ENCODE peak calls at places on chromosomes 7 and 10, in seven cellular contexts. One of them, this sample, is unnamed.

GRCh38 chr10:120961720-120962259 is 110.6 kb downstream of the WDR11 start:
- DNase-seq in NCI-H510A treated with DMSO at 0.1 percent for 48 hours: no peak
- DNase-seq in T-helper 1 cell: no peak
- DNase-seq in DND-41: no peak
- DNase-seq in IMR-90: no peak
- DNase-seq in mesothelial cell of epicardium: no peak
- DNase-seq in heart left ventricle: no peak
- DNase-seq in this sample: no peak

GRCh38 chr7:151456276-151456675 is 16.3 kb upstream of the CRYGN start:
- DNase-seq in NCI-H510A treated with DMSO at 0.1 percent for 48 hours: no peak
- DNase-seq in T-helper 1 cell: no peak
- DNase-seq in DND-41: no peak
- DNase-seq in IMR-90: no peak
- DNase-seq in mesothelial cell of epicardium: no peak
- DNase-seq in heart left ventricle: no peak
- DNase-seq in this sample: no peak

GRCh38 chr10:79242620-79243152 is 104.6 kb upstream of the PPIF start:
- DNase-seq in NCI-H510A treated with DMSO at 0.1 percent for 48 hours: peak; percentile 68
- DNase-seq in T-helper 1 cell: no peak
- DNase-seq in DND-41: no peak
- DNase-seq in IMR-90: peak; percentile 87
- DNase-seq in mesothelial cell of epicardium: peak; percentile 53
- DNase-seq in heart left ventricle: peak; percentile 75
- DNase-seq in this sample: peak; percentile 30

GRCh38 chr7:37265876-37266275 is 182.8 kb downstream of the ELMO1 start:
- DNase-seq in NCI-H510A treated with DMSO at 0.1 percent for 48 hours: no peak
- DNase-seq in T-helper 1 cell: no peak
- DNase-seq in DND-41: no peak
- DNase-seq in IMR-90: no peak
- DNase-seq in mesothelial cell of epicardium: no peak
- DNase-seq in heart left ventricle: no peak
- DNase-seq in this sample: no peak

GRCh38 chr7:112204072-112204775 is 2.0 kb downstream of the DOCK4 start:
- DNase-seq in NCI-H510A treated with DMSO at 0.1 percent for 48 hours: no peak
- DNase-seq in T-helper 1 cell: no peak
- DNase-seq in DND-41: no peak
- DNase-seq in IMR-90: no peak
- DNase-seq in mesothelial cell of epicardium: no peak
- DNase-seq in heart left ventricle: no peak
- DNase-seq in this sample: no peak

GRCh38 chr10:15144788-15145187 is 23.7 kb downstream of the NMT2 start:
- DNase-seq in NCI-H510A treated with DMSO at 0.1 percent for 48 hours: no peak
- DNase-seq in T-helper 1 cell: no peak
- DNase-seq in DND-41: no peak
- DNase-seq in IMR-90: peak; percentile 86
- DNase-seq in mesothelial cell of epicardium: no peak
- DNase-seq in heart left ventricle: no peak
- DNase-seq in this sample: no peak

GRCh38 chr10:62250594-62251198 is 17.9 kb downstream of the RTKN2 start:
- DNase-seq in NCI-H510A treated with DMSO at 0.1 percent for 48 hours: no peak
- DNase-seq in T-helper 1 cell: no peak
- DNase-seq in DND-41: no peak
- DNase-seq in IMR-90: peak; percentile 82
- DNase-seq in mesothelial cell of epicardium: no peak
- DNase-seq in heart left ventricle: no peak
- DNase-seq in this sample: no peak

GRCh38 chr7:43431020-43431595 is 151.8 kb upstream of the STK17A start:
- DNase-seq in NCI-H510A treated with DMSO at 0.1 percent for 48 hours: no peak
- DNase-seq in T-helper 1 cell: no peak
- DNase-seq in DND-41: no peak
- DNase-seq in IMR-90: peak; percentile 8
- DNase-seq in mesothelial cell of epicardium: no peak
- DNase-seq in heart left ventricle: no peak
- DNase-seq in this sample: no peak

GRCh38 chr10:129659881-129660280 is 192.8 kb downstream of the MGMT start:
- DNase-seq in NCI-H510A treated with DMSO at 0.1 percent for 48 hours: no peak
- DNase-seq in T-helper 1 cell: no peak
- DNase-seq in DND-41: no peak
- DNase-seq in IMR-90: no peak
- DNase-seq in mesothelial cell of epicardium: no peak
- DNase-seq in heart left ventricle: no peak
- DNase-seq in this sample: peak; percentile 15

GRCh38 chr10:60089095-60089494 is 182.7 kb upstream of the CCDC6 start:
- DNase-seq in NCI-H510A treated with DMSO at 0.1 percent for 48 hours: no peak
- DNase-seq in T-helper 1 cell: no peak
- DNase-seq in DND-41: no peak
- DNase-seq in IMR-90: peak; percentile 7
- DNase-seq in mesothelial cell of epicardium: no peak
- DNase-seq in heart left ventricle: no peak
- DNase-seq in this sample: no peak

GRCh38 chr7:131602304-131602993 is 46.0 kb upstream of the PODXL start:
- DNase-seq in NCI-H510A treated with DMSO at 0.1 percent for 48 hours: no peak
- DNase-seq in T-helper 1 cell: no peak
- DNase-seq in DND-41: no peak
- DNase-seq in IMR-90: no peak
- DNase-seq in mesothelial cell of epicardium: no peak
- DNase-seq in heart left ventricle: no peak
- DNase-seq in this sample: no peak

GRCh38 chr7:18212788-18213187 is 185.1 kb upstream of the PRPS1L1 start:
- DNase-seq in NCI-H510A treated with DMSO at 0.1 percent for 48 hours: no peak
- DNase-seq in T-helper 1 cell: no peak
- DNase-seq in DND-41: no peak
- DNase-seq in IMR-90: peak; percentile 30
- DNase-seq in mesothelial cell of epicardium: no peak
- DNase-seq in heart left ventricle: no peak
- DNase-seq in this sample: peak; percentile 11

GRCh38 chr10:128468462-128468861 is 342.2 kb upstream of the MKI67 start:
- DNase-seq in NCI-H510A treated with DMSO at 0.1 percent for 48 hours: no peak
- DNase-seq in T-helper 1 cell: no peak
- DNase-seq in DND-41: no peak
- DNase-seq in IMR-90: no peak
- DNase-seq in mesothelial cell of epicardium: no peak
- DNase-seq in heart left ventricle: no peak
- DNase-seq in this sample: no peak

This sample was measured in GM04503.